ENCODE peak calls at places on chromosomes 7 and 10, in four cellular contexts. A, O, X and N are unnamed samples.

GRCh38 chr10:36578306-36578705 is 547.1 kb upstream of the ANKRD30A start:
- DNase-seq in A (no peak), X (peak; percentile 68), O (peak; percentile 74), N (no peak)

GRCh38 chr10:5775705-5776104 is 37.5 kb downstream of the GDI2 start:
- DNase-seq in A (no peak), X (no peak), O (no peak), N (no peak)

GRCh38 chr7:24778543-24779282 is 21.4 kb upstream of the GSDME start:
- DNase-seq in O (peak; percentile 75), A (no peak), X (no peak), N (no peak)

GRCh38 chr10:88159127-88159829 is 295.9 kb downstream of the PTEN start:
- DNase-seq in O (no peak), A (no peak), X (no peak), N (no peak)

GRCh38 chr10:62108768-62109430 is 159.7 kb downstream of the RTKN2 start:
- DNase-seq in A (no peak), X (no peak), O (no peak), N (no peak)

GRCh38 chr10:92901819-92902234 is 53.5 kb downstream of the EXOC6 start:
- DNase-seq in X (no peak), A (no peak), O (no peak), N (no peak)

GRCh38 chr7:72213081-72213480 is 199.1 kb downstream of the CALN1 start:
- DNase-seq in O (no peak), A (no peak), X (no peak), N (no peak)

GRCh38 chr7:68249611-68250010 is 1253.0 kb downstream of the TYW1 start:
- DNase-seq in A (no peak), X (no peak), O (no peak), N (no peak)

GRCh38 chr10:8048281-8049008 is 6.0 kb upstream of the GATA3 start:
- DNase-seq in O (no peak), X (no peak), A (no peak), N (peak; percentile 28)

GRCh38 chr7:22064816-22065215 is 119.1 kb upstream of the CDCA7L start:
- DNase-seq in A (no peak), O (no peak), X (no peak), N (no peak)

GRCh38 chr7:116530107-116530820 is 5.4 kb downstream of the CAV1 start:
- DNase-seq in X (no peak), A (no peak), O (no peak), N (no peak)

GRCh38 chr10:6145979-6146432 is 56.7 kb upstream of the PFKFB3 start:
- DNase-seq in O (no peak), A (no peak), X (no peak), N (no peak)

GRCh38 chr10:8023321-8023720 is 31.2 kb upstream of the GATA3 start:
- DNase-seq in A (no peak), O (no peak), X (no peak), N (no peak)

GRCh38 chr10:99880071-99880835 is 97.8 kb downstream of the ABCC2 start:
- DNase-seq in O (no peak), A (no peak), X (no peak), N (no peak)

GRCh38 chr10:49104323-49104722 is 11.0 kb downstream of the VSTM4 start:
- DNase-seq in A (no peak), O (no peak), X (no peak), N (no peak)

GRCh38 chr10:17278607-17279240 is 50.7 kb downstream of the VIM start:
- DNase-seq in A (no peak), X (no peak), O (no peak), N (no peak)
- TF ChIP-seq EZH2 in A (no peak), X (no peak), O (no peak), N (no peak)

GRCh38 chr10:58435297-58435696 is 50.1 kb downstream of the TFAM start:
- DNase-seq in O (peak; percentile 100), X (peak; percentile 91), A (no peak), N (no peak)
- TF ChIP-seq CTCF in O (no peak), X (peak; percentile 14), A (no peak), N (no peak)

GRCh38 chr7:151117565-151117964 is 31.3 kb downstream of the AGAP3 start:
- DNase-seq in A (no peak), O (no peak), X (no peak), N (no peak)
- H3K27ac ChIP-seq in A (no peak overlapping the region), O (no peak overlapping the region), X (no peak overlapping the region), N (no peak overlapping the region)

GRCh38 chr10:117162093-117163021 is 24.3 kb upstream of the VAX1 start:
- DNase-seq in O (no peak), A (no peak), X (no peak), N (no peak)
- TF ChIP-seq EZH2 in O (peak; percentile 38), A (no peak), X (peak; percentile 99), N (no peak)

DNA sequence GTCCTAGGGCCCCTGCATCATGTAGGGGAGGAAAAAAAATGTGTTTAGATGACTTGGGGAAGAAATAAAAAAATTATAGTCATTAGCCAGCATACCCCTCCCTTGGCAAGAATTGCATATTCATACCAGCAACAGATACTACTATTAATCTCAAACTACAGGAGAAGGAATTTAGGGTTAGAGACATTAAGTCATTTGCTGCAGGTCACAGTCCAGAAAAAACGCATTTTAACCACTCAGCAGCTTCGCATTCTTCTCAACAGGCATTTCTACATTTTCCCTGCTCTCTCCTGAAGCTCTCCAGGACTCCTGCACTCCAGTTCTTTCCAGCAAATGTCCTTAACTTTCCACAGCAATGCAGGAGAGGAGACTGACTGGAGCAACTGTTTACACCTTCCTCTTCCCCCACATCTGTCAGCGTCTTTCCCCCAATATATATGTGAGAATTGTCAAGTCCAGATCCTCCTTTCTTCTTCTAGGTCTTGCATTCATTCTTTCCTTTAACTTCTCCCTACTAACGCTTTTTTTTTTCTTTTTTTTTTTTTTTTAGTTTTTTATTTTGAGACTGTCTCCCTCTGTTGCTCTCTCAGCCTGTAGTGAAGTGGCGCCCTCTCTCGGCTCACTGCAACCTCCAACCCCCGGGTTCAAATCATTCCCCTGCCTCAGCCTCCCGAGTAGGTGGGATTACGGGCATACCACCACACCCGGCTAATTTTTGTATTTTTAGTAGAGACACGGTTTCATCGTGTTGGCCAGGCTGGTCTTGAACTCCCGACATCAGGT is 35.6 kb downstream of the PRPS1L1 start:
- DNase-seq in A (no peak), X (no peak), O (no peak), N (peak; percentile 36)
- TF ChIP-seq CTCF in A (peak; percentile 47), X (peak; percentile 23), O (no peak), N (peak; percentile 57)

DNA sequence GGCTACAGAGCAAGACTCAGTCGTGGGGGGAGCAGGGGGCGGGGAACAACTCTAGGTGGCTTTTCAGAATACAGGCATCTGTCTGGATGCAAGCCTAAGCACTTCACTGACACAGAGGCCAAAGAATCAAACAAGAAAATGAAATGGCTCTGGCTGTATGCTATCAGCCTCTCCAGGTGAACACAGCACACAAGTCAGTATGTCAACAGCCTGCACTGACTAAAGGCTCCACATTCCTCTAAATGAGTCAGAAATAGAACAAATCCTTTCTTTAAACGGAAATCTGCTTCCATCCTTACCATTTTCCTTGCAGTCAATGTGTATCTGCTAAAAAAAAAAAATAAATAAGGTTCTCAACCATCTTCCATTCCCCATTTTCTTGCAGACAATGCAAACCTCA is 88.3 kb downstream of the ARMH3 start:
- DNase-seq in O (peak; percentile 52), A (no peak), X (peak; percentile 26), N (no peak)
- H3K27ac ChIP-seq in O (no peak overlapping the region), A (no peak overlapping the region), X (no peak overlapping the region), N (no peak overlapping the region)

GRCh38 chr7:25951414-25952276 is 200.4 kb upstream of the NFE2L3 start:
- DNase-seq in X (no peak), O (no peak), A (peak; percentile 95), N (peak; percentile 8)
- TF ChIP-seq EZH2 in X (no peak), O (no peak), A (no peak), N (no peak)

GRCh38 chr10:97319671-97320479 is 804 bp downstream of the FRAT1 start:
- DNase-seq in A (peak; percentile 43), X (peak; percentile 18), O (no peak), N (peak; percentile 85)
- TF ChIP-seq CTCF in A (no peak), X (no peak), O (no peak), N (peak; percentile 35)

GRCh38 chr10:119633538-119634218 is 17.5 kb upstream of the BAG3 start:
- DNase-seq in X (no peak), O (no peak), A (no peak), N (no peak)
- H3K27ac ChIP-seq in X (no peak overlapping the region), O (no peak overlapping the region), A (no peak overlapping the region), N (no peak overlapping the region)